ENCODE peak calls at places on chromosome 11, in four cellular contexts. J is GM12878, U is K562, S is HL-60. R is an unnamed sample.

GRCh38 chr11:27254744-27255446 is 108.1 kb downstream of the CCDC34 start:
- DNase-seq in U (no peak), J (no peak), S (no peak), R (no peak)

GRCh38 chr11:87840786-87841185 is 334.5 kb downstream of the RAB38 start:
- DNase-seq in S (no peak), J (no peak), U (no peak), R (no peak)

GRCh38 chr11:102794382-102794781 is 3.6 kb downstream of the MMP1 start:
- DNase-seq in J (no peak), U (peak), S (no peak), R (peak)

GRCh38 chr11:114705280-114706024 is 27.1 kb downstream of the NXPE2 start:
- DNase-seq in U (no peak), J (no peak), S (no peak), R (no peak)

GRCh38 chr11:1138053-1138452 is 19.7 kb upstream of the MUC5AC start:
- DNase-seq in U (no peak), J (no peak), S (no peak), R (no peak)

GRCh38 chr11:47611240-47611863 is 17.1 kb upstream of the C1QTNF4 start:
- DNase-seq in U (no peak), J (peak), S (peak), R (no peak)

GRCh38 chr11:117905524-117905923 is 23.7 kb downstream of the TMPRSS13 start:
- DNase-seq in S (no peak), J (no peak), U (no peak), R (no peak)

GRCh38 chr11:10762185-10762584 is 11.1 kb downstream of the CTR9 start:
- DNase-seq in U (no peak), S (no peak), J (peak), R (no peak)

GRCh38 chr11:84993386-84993785 is 633.8 kb downstream of the DLG2 start:
- DNase-seq in U (no peak), J (no peak), S (no peak), R (no peak)

GRCh38 chr11:299951-300735 is 817 bp upstream of the IFITM5 start:
- DNase-seq in J (no peak), U (peak), S (no peak), R (no peak)

GRCh38 chr11:113934797-113935196 is 30.2 kb downstream of the HTR3B start:
- DNase-seq in U (no peak), J (no peak), S (no peak), R (no peak)

GRCh38 chr11:79421820-79422219 is 19.0 kb downstream of the TENM4 start:
- DNase-seq in U (no peak), J (no peak), S (no peak), R (no peak)

GRCh38 chr11:1765871-1766718 is 2.4 kb upstream of the CTSD start:
- DNase-seq in J (no peak), U (no peak), S (no peak), R (no peak)

GRCh38 chr11:20156280-20156875 is 3.9 kb downstream of the DBX1 start:
- DNase-seq in U (peak), S (no peak), J (no peak), R (no peak)

GRCh38 chr11:123011510-123011909 is 29.9 kb upstream of the BSX start:
- DNase-seq in U (no peak), J (no peak), S (no peak), R (no peak)

GRCh38 chr11:10575999-10576398 is 7.5 kb upstream of the LYVE1 start:
- DNase-seq in U (no peak), S (no peak), J (no peak), R (no peak)

GRCh38 chr11:38491986-38492385 is 1894.0 kb upstream of the RAG2 start:
- DNase-seq in U (no peak), J (no peak), S (no peak), R (no peak)

GRCh38 chr11:97739892-97740782 is 1280.6 kb upstream of the CNTN5 start:
- DNase-seq in J (no peak), S (no peak), U (no peak), R (no peak)

GRCh38 chr11:64019106-64020031 is 16.4 kb upstream of the FLRT1 start:
- DNase-seq in U (no peak), J (no peak), S (no peak), R (no peak)

GRCh38 chr11:85756401-85757200 is 54.3 kb downstream of the SYTL2 start:
- DNase-seq in U (no peak), S (no peak), J (no peak), R (no peak)

GRCh38 chr11:18313985-18314763 is 7.8 kb downstream of the HPS5 start:
- DNase-seq in J (no peak), U (no peak), S (no peak), R (no peak)

GRCh38 chr11:1150769-1151365 is 6.9 kb upstream of the MUC5AC start:
- DNase-seq in S (no peak), J (no peak), U (no peak), R (no peak)

GRCh38 chr11:105553015-105553414 is 56.9 kb upstream of the GRIA4 start:
- DNase-seq in U (no peak), S (no peak), J (no peak), R (no peak)

DNA sequence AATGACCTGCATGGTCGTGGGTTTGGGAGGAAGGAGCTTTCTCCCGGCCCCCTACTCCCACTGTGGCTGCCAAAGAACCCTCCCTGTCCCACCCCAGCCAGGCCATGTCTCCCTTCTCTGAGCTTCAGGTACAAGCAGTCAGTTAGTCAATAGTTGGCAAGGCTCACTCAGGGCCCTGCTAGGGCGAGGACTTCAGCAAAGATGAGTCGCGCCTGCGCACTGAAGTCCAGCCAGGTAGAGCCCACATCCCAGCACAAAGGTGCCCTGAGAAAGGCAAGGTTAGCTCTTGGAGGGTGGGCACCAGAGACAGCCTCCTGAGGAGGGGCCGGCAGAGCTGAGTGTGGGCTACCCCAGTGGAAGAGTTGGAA is 11.1 kb downstream of the C11orf86 start:
- DNase-seq in U (no peak), J (no peak), S (no peak), R (no peak)
- TF ChIP-seq SPI1 in U (no peak), J (no peak), S (no peak), R (no peak)

DNA sequence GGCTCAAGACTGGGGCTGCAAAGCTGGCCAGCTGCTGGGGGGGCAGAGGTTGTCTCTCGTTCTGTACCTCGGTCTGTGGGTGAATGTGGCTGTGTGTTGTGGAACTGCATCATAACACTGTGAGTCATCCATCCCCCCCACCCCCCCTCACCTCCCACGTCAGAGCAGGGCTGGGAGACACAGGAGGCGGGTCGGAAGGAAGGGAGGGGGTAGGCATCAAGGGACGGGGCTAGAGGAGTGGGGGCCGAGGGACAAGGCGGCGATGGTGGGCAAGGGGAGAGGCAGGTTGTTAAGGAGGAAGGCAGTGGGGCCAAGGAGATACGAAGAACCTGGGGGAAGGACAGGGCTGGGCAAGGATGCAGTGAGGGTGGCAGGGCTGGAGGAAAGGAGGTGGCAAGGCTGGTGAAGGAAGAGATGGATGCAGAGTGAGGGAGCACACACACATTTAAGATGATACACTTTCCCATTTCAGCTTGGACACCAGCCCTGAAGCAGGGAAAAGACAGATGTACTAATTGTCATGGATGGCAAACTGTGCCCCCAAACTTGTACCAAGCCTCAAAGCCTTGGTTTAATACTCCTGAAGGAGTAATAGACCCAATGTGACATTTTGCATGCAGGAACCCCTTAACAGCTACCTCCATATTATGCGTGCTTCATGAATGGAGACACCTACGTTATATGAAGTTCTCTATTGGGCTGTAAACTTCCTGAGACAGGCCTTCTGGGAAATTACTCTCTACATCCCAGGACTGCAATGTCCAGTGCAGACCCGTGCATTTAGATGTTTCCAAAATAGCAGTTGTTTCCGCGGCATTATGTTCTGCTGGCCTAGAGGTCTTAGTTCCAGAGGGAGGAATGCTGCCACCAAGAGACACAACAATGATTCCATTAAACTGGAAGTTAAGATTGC is at the start of gene YPEL4:
- DNase-seq in J (no peak), S (peak), U (peak), R (no peak)
- TF ChIP-seq POLR2AphosphoS5 in J (no peak), S (no peak), U (no peak), R (no peak)

DNA sequence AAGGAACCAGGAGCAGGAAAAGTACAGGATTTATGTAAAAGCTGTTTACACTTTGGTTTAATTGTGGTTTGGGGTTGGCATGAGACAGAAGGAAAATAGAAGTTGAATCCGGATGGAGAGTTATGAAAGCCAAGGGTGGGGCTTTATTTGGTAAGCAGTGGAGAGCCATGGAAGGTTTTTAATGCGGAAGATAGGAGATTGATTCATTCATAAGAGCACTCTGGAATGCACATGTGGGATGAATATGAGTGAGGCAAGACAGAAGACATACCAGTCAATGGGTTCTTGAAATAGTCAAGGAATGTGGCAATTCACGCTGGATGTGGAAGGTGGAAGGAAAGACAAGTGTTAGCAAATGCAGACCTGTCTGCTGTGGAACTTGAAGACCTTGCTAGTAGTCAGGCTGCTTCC is 9.3 kb upstream of the GLB1L3 start:
- DNase-seq in U (no peak), J (no peak), S (no peak), R (no peak)
- TF ChIP-seq SPI1 in U (no peak), J (no peak), S (no peak), R (no peak)

GRCh38 chr11:106733518-106734162 is 284.6 kb downstream of the GUCY1A2 start:
- DNase-seq in U (no peak), S (no peak), J (no peak), R (no peak)
- TF ChIP-seq POLR2AphosphoS5 in U (no peak), S (no peak), J (no peak), R (no peak)

GRCh38 chr11:72704783-72705287 is 30.6 kb upstream of the PDE2A start:
- DNase-seq in J (no peak), S (no peak), U (no peak), R (no peak)

GRCh38 chr11:72704028-72704782 is 30.0 kb upstream of the PDE2A start:
- DNase-seq in S (no peak), U (no peak), J (no peak), R (no peak)

GRCh38 chr11:72702096-72702495 is 27.9 kb upstream of the PDE2A start:
- DNase-seq in S (no peak), U (no peak), J (no peak), R (no peak)

GRCh38 chr11:72702842-72703241 is 28.6 kb upstream of the PDE2A start:
- DNase-seq in J (no peak), U (no peak), S (no peak), R (no peak)

DNA sequence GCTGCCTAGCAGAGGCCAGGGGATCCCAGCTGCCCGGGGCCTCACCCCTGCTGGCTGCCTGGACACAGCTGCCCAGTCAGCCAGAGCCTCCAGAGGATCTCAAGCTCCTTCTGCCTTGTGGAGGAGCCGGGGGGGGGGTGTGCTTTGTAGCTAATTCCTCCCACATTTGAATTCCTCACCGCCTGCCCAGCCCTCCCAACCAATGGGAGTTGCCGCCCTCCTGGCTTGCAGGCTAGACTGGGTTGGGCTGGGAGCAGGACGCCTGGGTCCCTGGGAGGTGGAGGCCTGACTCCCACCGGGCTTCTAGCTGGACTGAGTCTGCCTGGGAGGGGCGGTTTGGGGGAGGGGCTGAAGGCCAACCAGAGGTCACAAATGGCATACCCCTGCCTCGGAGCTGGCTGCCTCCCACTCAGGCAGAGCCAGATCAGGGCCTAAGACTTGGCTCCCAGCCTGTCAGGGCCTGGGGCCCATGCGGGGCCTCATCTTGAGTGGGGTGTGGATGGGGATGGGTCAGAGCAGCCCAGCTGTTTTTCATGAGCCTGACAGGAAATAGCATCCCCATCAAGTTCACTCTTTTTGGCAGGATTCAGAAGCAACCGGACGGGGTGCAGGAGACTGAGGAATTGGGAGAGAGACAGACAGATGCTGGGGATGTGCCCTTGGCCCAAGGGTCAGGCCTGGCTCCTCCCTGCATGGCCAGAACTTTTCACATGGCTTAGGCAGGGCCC is 29.2 kb upstream of the PDE2A start:
- DNase-seq in S (no peak), J (no peak), U (peak), R (no peak)
- TF ChIP-seq SPI1 in S (no peak), J (no peak), U (no peak), R (no peak)

GRCh38 chr11:3854977-3855807 is at the start of gene STIM1:
- DNase-seq in U (peak), J (peak), S (peak), R (peak)
- TF ChIP-seq POLR2AphosphoS5 in U (peak), J (no peak), S (peak), R (no peak)

GRCh38 chr11:133081020-133081419 is 451.3 kb downstream of the OPCML start:
- DNase-seq in S (no peak), U (no peak), J (no peak), R (no peak)

GRCh38 chr11:133086518-133086917 is 445.8 kb downstream of the OPCML start:
- DNase-seq in U (no peak), J (no peak), S (no peak), R (no peak)

GRCh38 chr11:133082453-133082781 is 449.9 kb downstream of the OPCML start:
- DNase-seq in U (no peak), S (no peak), J (no peak), R (no peak)

GRCh38 chr11:133081730-133082452 is 450.4 kb downstream of the OPCML start:
- DNase-seq in U (no peak), J (no peak), S (no peak), R (no peak)

DNA sequence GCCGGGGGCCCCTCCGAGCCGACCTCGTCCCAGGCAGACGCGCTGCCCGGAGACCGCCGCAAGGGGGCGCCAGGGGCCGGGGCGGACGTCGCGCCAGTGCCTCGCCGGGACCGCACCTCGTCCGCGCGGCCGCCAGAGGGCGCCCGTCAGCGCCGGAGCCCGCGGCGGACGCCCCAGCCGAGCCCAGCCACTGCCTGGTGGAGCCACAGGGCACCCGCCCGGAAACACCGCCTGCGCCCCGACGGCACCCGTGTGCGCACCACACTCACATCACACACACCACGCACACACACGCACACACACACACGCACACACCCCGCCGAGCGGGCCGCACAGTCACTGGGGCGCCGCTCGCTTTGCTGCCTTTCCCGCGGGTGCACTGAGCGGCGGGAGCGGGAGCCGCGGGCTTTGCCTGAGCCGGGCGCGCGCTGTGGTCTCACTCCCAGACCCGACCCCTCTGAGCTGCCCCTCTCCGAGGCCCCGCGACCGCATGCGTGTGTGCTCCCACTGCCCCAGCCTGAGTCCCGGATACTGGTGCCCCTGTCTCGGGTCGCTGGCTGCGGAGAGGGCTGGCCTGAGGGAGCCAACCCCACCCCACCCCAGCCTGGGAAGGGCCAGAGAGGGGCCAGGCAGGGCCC is 449.3 kb downstream of the OPCML start:
- DNase-seq in U (peak), J (no peak), S (peak), R (peak)
- TF ChIP-seq SPI1 in U (no peak), J (no peak), S (no peak), R (no peak)

DNA sequence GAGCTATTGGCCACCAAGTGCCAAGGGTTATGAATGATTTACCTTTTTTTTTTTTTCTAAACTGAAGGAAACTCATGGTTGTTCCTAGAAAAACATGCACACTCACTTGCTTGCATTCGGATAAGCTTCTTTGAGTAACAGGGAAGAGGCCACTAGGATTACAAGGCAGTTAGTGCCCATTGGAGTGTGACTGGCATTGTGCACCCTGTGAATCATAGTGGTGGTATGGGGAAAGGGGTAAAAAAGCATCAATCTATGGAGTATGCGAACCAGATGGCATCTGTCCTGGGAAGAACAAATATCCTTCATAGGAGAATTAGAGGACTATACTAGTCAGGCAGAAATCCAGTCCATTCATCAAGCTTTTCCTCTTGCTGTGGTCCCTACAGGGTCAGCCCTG is 24.2 kb downstream of the CD44 start:
- DNase-seq in J (no peak), S (no peak), U (no peak), R (no peak)
- TF ChIP-seq POLR2AphosphoS5 in J (peak), S (no peak), U (no peak), R (no peak)

GRCh38 chr11:62923634-62924411 is 2.7 kb upstream of the CHRM1 start:
- DNase-seq in S (no peak), U (peak), J (peak), R (peak)
- TF ChIP-seq SPI1 in S (no peak), U (no peak), J (no peak), R (no peak)